ENCODE peak calls at places on chromosomes 6 and 20, in six cellular contexts. O is DND-41, Z is astrocyte of the spinal cord, S is dorsolateral prefrontal cortex, C is AG10803, H is NB4. J is an unnamed sample.

GRCh38 chr20:9298906-9299305 is 215.5 kb upstream of the LAMP5 start:
- DNase-seq in C (no peak), H (no peak), S (no peak), O (no peak), Z (no peak), J (peak)

GRCh38 chr20:53957421-53958172 is 112.8 kb downstream of the BCAS1 start:
- DNase-seq in S (no peak), H (no peak), Z (peak), C (peak), O (no peak), J (no peak)

GRCh38 chr6:26329763-26330511 is 35.1 kb upstream of the BTN3A2 start:
- DNase-seq in Z (peak), C (peak), H (peak), S (no peak), O (no peak), J (peak)

GRCh38 chr6:2688416-2689064 is 62.2 kb downstream of the MYLK4 start:
- DNase-seq in S (no peak), Z (peak), C (peak), O (no peak), H (peak), J (peak)

GRCh38 chr6:44309092-44309491 is 4.1 kb downstream of the AARS2 start:
- DNase-seq in Z (peak), H (no peak), C (peak), S (no peak), O (no peak), J (peak)

GRCh38 chr20:58224097-58224496 is 4.4 kb downstream of the ANKRD60 start:
- DNase-seq in O (no peak), S (no peak), C (no peak), Z (no peak), H (no peak), J (no peak)

GRCh38 chr6:113696960-113697359 is 160.2 kb upstream of the MARCKS start:
- DNase-seq in S (no peak), O (no peak), Z (no peak), C (peak), H (peak), J (peak)

GRCh38 chr6:35663447-35664235 is 25.1 kb downstream of the FKBP5 start:
- DNase-seq in S (no peak), Z (peak), C (peak), O (no peak), H (no peak), J (peak)

GRCh38 chr6:7150381-7151064 is 42.8 kb downstream of the RREB1 start:
- DNase-seq in Z (no peak), C (no peak), H (peak), O (no peak), S (no peak), J (no peak)

GRCh38 chr6:52285174-52286068 is 879 bp upstream of the MCM3 start:
- DNase-seq in C (peak), O (no peak), S (no peak), Z (no peak), H (peak), J (no peak)

GRCh38 chr6:79431469-79431868 is 105.8 kb downstream of the LCA5 start:
- DNase-seq in C (no peak), H (no peak), Z (no peak), O (no peak), S (no peak), J (peak)

GRCh38 chr20:15494841-15495240 is 1078.4 kb downstream of the KIF16B start:
- DNase-seq in C (no peak), O (no peak), S (no peak), H (no peak), Z (no peak), J (no peak)

GRCh38 chr20:64152906-64153305 is 11.3 kb upstream of the MYT1 start:
- DNase-seq in C (no peak), O (no peak), H (no peak), S (no peak), Z (no peak), J (no peak)

GRCh38 chr20:16025084-16025483 is 548.2 kb downstream of the KIF16B start:
- DNase-seq in H (no peak), S (no peak), C (no peak), O (no peak), Z (no peak), J (no peak)

GRCh38 chr20:16011061-16011460 is 562.2 kb downstream of the KIF16B start:
- DNase-seq in Z (no peak), S (no peak), H (no peak), C (no peak), O (no peak), J (no peak)

GRCh38 chr20:37393196-37393862 is 47.4 kb downstream of the SRC start:
- DNase-seq in H (no peak), S (no peak), O (no peak), Z (no peak), C (no peak), J (no peak)

GRCh38 chr20:22566876-22567658 is 17.3 kb downstream of the FOXA2 start:
- DNase-seq in Z (no peak), H (no peak), C (no peak), S (no peak), O (no peak), J (no peak)

GRCh38 chr6:169811521-169812256 is 60.3 kb downstream of the ERMARD start:
- DNase-seq in Z (no peak), S (no peak), O (no peak), H (no peak), C (no peak), J (no peak)

GRCh38 chr20:1376007-1376406 is 16.8 kb downstream of the FKBP1A start:
- DNase-seq in O (no peak), C (no peak), Z (no peak), S (no peak), H (peak), J (no peak)

GRCh38 chr6:149037026-149037734 is 280.3 kb upstream of the TAB2 start:
- DNase-seq in S (no peak), H (no peak), C (peak), O (no peak), Z (peak), J (no peak)

GRCh38 chr6:6494677-6495076 is 93.8 kb upstream of the LY86 start:
- DNase-seq in O (peak), S (no peak), H (peak), Z (no peak), C (peak), J (peak)

GRCh38 chr6:137013031-137013430 is 31.7 kb downstream of the IL20RA start:
- DNase-seq in O (no peak), Z (peak), H (no peak), S (no peak), C (peak), J (peak)

GRCh38 chr6:7235712-7236311 is 77.2 kb downstream of the SSR1 start:
- DNase-seq in S (no peak), Z (no peak), H (no peak), O (no peak), C (no peak), J (peak)

GRCh38 chr6:33312361-33313104 is 1.3 kb downstream of the TAPBP start:
- DNase-seq in H (peak), C (peak), O (peak), S (peak), Z (peak), J (peak)

GRCh38 chr6:25050356-25050755 is 114.6 kb upstream of the RIPOR2 start:
- DNase-seq in Z (peak), H (peak), O (peak), C (peak), S (peak), J (peak)

GRCh38 chr20:35478804-35479472 is 23.5 kb downstream of the CEP250 start:
- DNase-seq in C (no peak), Z (no peak), H (peak), O (peak), S (no peak), J (no peak)

GRCh38 chr6:73610444-73611275 is 43.1 kb downstream of the SLC17A5 start:
- DNase-seq in Z (peak), O (no peak), S (no peak), C (peak), H (peak), J (peak)

GRCh38 chr20:49668181-49668877 is 45.3 kb downstream of the B4GALT5 start:
- DNase-seq in S (peak), H (peak), C (no peak), O (no peak), Z (no peak), J (no peak)

GRCh38 chr6:142728910-142729481 is 216.0 kb downstream of the HIVEP2 start:
- DNase-seq in H (peak), O (no peak), C (peak), S (no peak), Z (peak), J (no peak)

GRCh38 chr6:100203391-100203790 is 209.4 kb upstream of the MCHR2 start:
- DNase-seq in C (peak), O (no peak), Z (peak), H (peak), S (no peak), J (peak)

GRCh38 chr6:101163611-101164010 is 229.9 kb upstream of the GRIK2 start:
- DNase-seq in S (no peak), C (no peak), O (no peak), H (no peak), Z (no peak), J (no peak)

GRCh38 chr20:58640446-58640845 is 10.6 kb upstream of the STX16 start:
- DNase-seq in H (peak), Z (peak), C (no peak), S (no peak), O (no peak), J (peak)

GRCh38 chr20:6034134-6034969 is 19.5 kb downstream of the LRRN4 start:
- DNase-seq in C (no peak), Z (no peak), S (no peak), O (no peak), H (no peak), J (no peak)

GRCh38 chr6:56902551-56903464 is 52.1 kb upstream of the BEND6 start:
- DNase-seq in Z (peak), S (peak), O (no peak), H (peak), C (peak), J (peak)

DNA sequence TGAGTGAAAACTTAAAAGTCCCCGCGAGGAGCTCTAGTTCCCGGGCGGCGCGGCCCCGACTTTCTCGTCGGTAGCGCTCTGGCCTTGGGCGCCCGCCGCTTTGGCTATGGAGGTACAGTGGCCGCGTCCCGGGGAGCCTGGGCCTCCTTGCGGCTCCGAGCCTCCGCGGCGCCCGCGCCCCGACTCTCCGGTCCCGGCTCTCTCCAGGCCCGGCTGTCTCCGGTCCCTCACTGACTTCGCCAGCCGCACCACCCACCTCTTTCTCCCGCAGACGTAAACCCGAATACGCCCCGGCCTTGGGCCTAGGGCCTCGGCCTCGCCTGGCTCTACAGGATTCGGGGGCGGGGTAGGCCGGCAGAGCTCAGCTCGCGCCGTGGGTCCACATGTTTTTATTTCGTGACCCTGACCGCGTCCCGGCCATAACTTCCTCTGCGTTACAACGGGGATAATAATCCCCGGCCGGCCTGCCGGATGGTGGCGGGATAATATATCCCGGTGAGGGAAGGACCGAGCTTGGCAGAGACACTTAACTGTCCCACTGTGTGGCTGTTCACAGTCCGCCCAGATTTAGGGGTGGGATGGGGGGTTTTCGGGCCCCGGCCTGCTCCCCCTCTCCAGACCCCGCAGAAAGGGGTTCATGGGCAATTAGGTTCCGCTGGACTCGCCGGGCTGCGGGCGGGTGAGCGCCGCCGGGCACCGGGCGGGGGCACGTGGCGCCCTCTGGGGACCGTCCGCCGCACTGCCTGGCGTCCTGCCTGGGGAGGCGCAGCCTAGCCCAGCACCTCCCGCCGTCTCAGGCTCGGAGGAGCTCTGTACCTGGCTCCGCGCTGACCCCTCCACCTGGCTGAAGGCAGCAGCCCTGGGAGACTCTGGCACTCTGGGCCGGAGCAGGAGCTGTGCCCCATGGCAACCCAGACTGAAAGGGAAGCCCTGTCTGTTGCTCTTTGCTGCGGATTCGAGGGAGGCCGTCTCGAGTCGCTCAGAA is 10.1 kb upstream of the TBX18 start:
- DNase-seq in O (no peak), H (no peak), S (no peak), C (peak), Z (peak), J (peak)
- TF ChIP-seq CTCF in O (no peak), H (no peak), S (peak), C (peak), Z (peak), J (peak)

GRCh38 chr6:14280766-14281293 is 163.3 kb downstream of the CD83 start:
- DNase-seq in S (no peak), C (no peak), Z (no peak), O (no peak), H (no peak), J (no peak)
- H3K4me3 ChIP-seq in S (no peak), C (no peak), Z (no peak), O (no peak), H (no peak), J (no peak)

GRCh38 chr20:61797200-61797599 is 268.5 kb downstream of the TAF4 start:
- DNase-seq in H (peak), S (no peak), O (peak), Z (peak), C (no peak), J (no peak)
- TF ChIP-seq CTCF in H (no peak), S (no peak), O (peak), Z (no peak), C (no peak), J (no peak)

GRCh38 chr6:159973406-159973805 is 4.5 kb downstream of the IGF2R start:
- DNase-seq in S (no peak), Z (no peak), H (no peak), O (no peak), C (peak), J (no peak)
- H3K4me3 ChIP-seq in S (no peak), Z (no peak), H (no peak), O (no peak), C (no peak), J (no peak)

GRCh38 chr6:11042750-11043551 is 1.2 kb downstream of the ELOVL2 start:
- DNase-seq in C (peak), Z (peak), S (no peak), O (no peak), H (peak), J (peak)

GRCh38 chr6:11042025-11042749 is 1.9 kb downstream of the ELOVL2 start:
- DNase-seq in S (no peak), C (no peak), O (no peak), Z (no peak), H (no peak), J (no peak)

GRCh38 chr6:11043552-11043960 is 549 bp downstream of the ELOVL2 start:
- DNase-seq in S (no peak), Z (no peak), C (no peak), O (no peak), H (peak), J (no peak)

GRCh38 chr6:11043961-11044711 is at the start of gene ELOVL2:
- DNase-seq in H (peak), O (no peak), Z (peak), S (peak), C (peak), J (peak)

GRCh38 chr6:11044712-11045167 is 635 bp upstream of the ELOVL2 start:
- DNase-seq in O (no peak), S (no peak), H (no peak), Z (no peak), C (no peak), J (no peak)
- TF ChIP-seq CTCF in O (no peak), S (no peak), H (no peak), Z (no peak), C (no peak), J (no peak)

DNA sequence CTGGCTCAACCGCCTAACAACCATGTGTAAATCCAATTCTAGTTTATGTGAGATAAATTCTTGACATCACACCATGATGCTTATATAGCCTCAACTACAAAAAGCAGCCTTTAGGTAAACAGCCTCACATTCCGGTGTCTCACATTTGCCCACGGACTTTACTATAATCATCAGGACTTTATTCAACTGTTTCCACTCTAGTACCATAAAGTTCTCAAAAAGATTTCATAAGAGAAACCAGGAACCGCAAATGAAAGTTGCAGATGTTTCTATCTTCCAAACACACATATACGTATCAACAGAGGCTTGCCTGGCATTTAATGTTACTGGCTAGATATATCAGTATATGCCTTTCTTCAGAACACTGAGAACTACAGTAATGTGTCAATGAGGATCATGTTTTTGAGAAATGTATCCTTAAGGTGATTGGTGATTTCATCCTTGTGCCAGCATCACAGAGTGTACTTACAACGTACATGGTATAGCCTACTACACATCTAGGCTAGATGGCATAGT is 80.0 kb downstream of the EPB41L2 start:
- DNase-seq in H (no peak), O (no peak), S (no peak), Z (no peak), C (no peak), J (no peak)
- H3K4me3 ChIP-seq in H (no peak), O (no peak), S (no peak), Z (no peak), C (no peak), J (no peak)

GRCh38 chr6:15644904-15645303 is 17.9 kb downstream of the DTNBP1 start:
- DNase-seq in O (no peak), Z (no peak), H (no peak), C (no peak), S (no peak), J (no peak)

GRCh38 chr6:15638373-15638772 is 24.5 kb downstream of the DTNBP1 start:
- DNase-seq in O (no peak), Z (no peak), C (no peak), S (no peak), H (no peak), J (no peak)

GRCh38 chr6:15643542-15643941 is 19.3 kb downstream of the DTNBP1 start:
- DNase-seq in S (no peak), Z (no peak), H (no peak), C (no peak), O (no peak), J (no peak)

GRCh38 chr6:15642276-15642675 is 20.6 kb downstream of the DTNBP1 start:
- DNase-seq in S (no peak), O (no peak), H (peak), Z (no peak), C (no peak), J (peak)
- TF ChIP-seq CTCF in S (no peak), O (peak), H (peak), Z (peak), C (peak), J (peak)

DNA sequence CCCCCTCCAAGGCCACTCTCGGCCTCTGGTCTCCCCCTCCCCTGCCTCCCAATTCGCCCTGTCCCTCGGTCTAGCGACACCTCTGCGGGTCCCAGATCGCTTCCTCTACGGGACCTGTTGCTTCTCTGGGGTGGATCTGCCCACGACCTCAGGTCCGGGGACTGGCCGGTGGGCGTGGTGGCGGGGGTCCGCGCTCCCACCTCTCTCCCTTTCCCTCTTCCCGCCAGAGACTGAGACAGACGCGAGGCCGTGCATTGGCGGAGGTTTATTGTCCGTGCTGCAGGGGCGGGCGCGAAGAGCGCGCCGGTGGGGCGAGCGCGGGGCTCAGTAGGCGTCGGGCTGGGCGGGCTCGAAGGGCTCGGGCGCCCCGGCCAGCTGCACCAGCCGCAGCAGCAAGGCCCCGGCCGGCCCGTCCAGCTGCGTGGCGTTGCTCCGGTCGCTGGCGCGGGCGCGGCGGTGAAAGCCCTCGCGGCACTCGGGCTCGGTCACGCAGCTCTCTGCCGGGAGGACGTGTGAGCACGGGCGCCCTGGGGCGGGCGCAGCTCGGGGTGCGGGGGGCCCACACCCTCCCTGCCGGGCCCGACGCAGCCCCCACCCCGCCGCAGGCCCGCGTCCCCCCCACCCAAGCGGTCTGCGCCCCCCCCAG is 2.1 kb downstream of the AVP start:
- DNase-seq in Z (no peak), H (no peak), C (no peak), S (no peak), O (no peak), J (no peak)
- H3K4me3 ChIP-seq in Z (no peak), H (no peak), C (no peak), S (peak), O (no peak), J (no peak)

GRCh38 chr6:64737418-64737817 is 969.6 kb downstream of the EYS start:
- DNase-seq in C (no peak), O (no peak), Z (no peak), S (no peak), H (no peak), J (no peak)

GRCh38 chr6:64732888-64733287 is 974.1 kb downstream of the EYS start:
- DNase-seq in S (no peak), H (no peak), C (no peak), O (no peak), Z (no peak), J (peak)

GRCh38 chr6:64733433-64733832 is 973.6 kb downstream of the EYS start:
- DNase-seq in H (no peak), S (no peak), C (no peak), Z (no peak), O (no peak), J (no peak)

DNA sequence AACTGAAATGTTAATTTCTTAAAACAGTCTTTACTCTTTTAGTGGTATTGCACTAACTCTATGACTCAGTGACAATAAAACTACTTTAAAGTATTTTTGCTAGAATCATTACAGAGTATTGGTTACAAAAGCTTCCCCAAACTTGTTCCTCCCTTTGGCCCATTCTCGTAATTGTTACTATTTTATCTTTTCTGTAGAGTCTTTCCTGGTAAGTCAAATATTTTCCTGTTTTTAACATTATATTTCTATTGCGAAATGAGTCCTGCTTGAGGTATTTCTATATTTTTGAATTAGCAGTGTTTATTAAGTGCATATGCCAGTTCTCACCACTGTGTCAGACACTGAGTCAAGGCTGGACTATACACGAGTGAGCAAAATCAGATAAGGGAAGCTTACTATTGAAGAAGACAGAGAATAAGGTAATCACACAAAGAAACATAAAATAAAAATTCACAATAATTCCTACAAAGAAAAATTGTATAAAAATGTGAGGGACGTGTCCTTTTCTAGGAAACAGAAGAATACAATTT is 970.5 kb downstream of the EYS start:
- DNase-seq in O (no peak), S (no peak), Z (no peak), H (no peak), C (no peak), J (no peak)
- TF ChIP-seq CTCF in O (no peak), S (no peak), Z (no peak), H (no peak), C (no peak), J (no peak)